ENCODE peak calls at places on chromosomes 6 and 20, in four cellular contexts. One of them, this sample, is unnamed. For H3K4me1 and H3K27me3, the result is how much of the 10 kb centered on the place peaks cover.

GRCh38 chr6:38080349-38080748 is 260.8 kb downstream of the ZFAND3 start:
- DNase-seq in CD8-positive, alpha-beta memory T cell: no peak
- DNase-seq in thoracic aorta: no peak
- DNase-seq in neuronal stem cell: no peak
- DNase-seq in this sample: no peak

GRCh38 chr20:56628873-56629463 is at the start of gene TFAP2C:
- DNase-seq in CD8-positive, alpha-beta memory T cell: no peak
- DNase-seq in thoracic aorta: no peak
- DNase-seq in neuronal stem cell: peak
- DNase-seq in this sample: no peak

GRCh38 chr6:219641-220198 is 72.6 kb upstream of the DUSP22 start:
- DNase-seq in CD8-positive, alpha-beta memory T cell: no peak
- DNase-seq in thoracic aorta: peak
- DNase-seq in neuronal stem cell: no peak
- DNase-seq in this sample: no peak

GRCh38 chr20:621115-621756 is 11.1 kb upstream of the TCF15 start:
- DNase-seq in CD8-positive, alpha-beta memory T cell: no peak
- DNase-seq in thoracic aorta: no peak
- DNase-seq in neuronal stem cell: no peak
- DNase-seq in this sample: no peak

GRCh38 chr20:57648878-57649616 is 28.8 kb upstream of the ZBP1 start:
- DNase-seq in CD8-positive, alpha-beta memory T cell: no peak
- DNase-seq in thoracic aorta: no peak
- DNase-seq in neuronal stem cell: no peak
- DNase-seq in this sample: no peak

GRCh38 chr20:50737352-50737751 is 6.0 kb downstream of the PARD6B start:
- DNase-seq in CD8-positive, alpha-beta memory T cell: no peak
- DNase-seq in thoracic aorta: no peak
- DNase-seq in neuronal stem cell: no peak
- DNase-seq in this sample: no peak

GRCh38 chr6:157172830-157173536 is 150.3 kb downstream of the TMEM242 start:
- DNase-seq in CD8-positive, alpha-beta memory T cell: no peak
- DNase-seq in thoracic aorta: no peak
- DNase-seq in neuronal stem cell: no peak
- DNase-seq in this sample: no peak

GRCh38 chr6:139860193-139860592 is 485.7 kb upstream of the CITED2 start:
- DNase-seq in CD8-positive, alpha-beta memory T cell: no peak
- DNase-seq in thoracic aorta: no peak
- DNase-seq in neuronal stem cell: no peak
- DNase-seq in this sample: no peak

GRCh38 chr20:8443464-8444072 is 311.5 kb downstream of the PLCB1 start:
- DNase-seq in CD8-positive, alpha-beta memory T cell: no peak
- DNase-seq in thoracic aorta: no peak
- DNase-seq in neuronal stem cell: no peak
- DNase-seq in this sample: no peak

GRCh38 chr20:51004305-51004727 is 18.6 kb downstream of the KCNG1 start:
- DNase-seq in CD8-positive, alpha-beta memory T cell: no peak
- DNase-seq in thoracic aorta: no peak
- DNase-seq in neuronal stem cell: no peak
- DNase-seq in this sample: no peak

GRCh38 chr6:31609519-31610406 is 5.3 kb upstream of the AIF1 start:
- DNase-seq in CD8-positive, alpha-beta memory T cell: no peak
- DNase-seq in thoracic aorta: no peak
- DNase-seq in neuronal stem cell: no peak
- DNase-seq in this sample: no peak

GRCh38 chr6:141531040-141531439 is 601.7 kb upstream of the GJE1 start:
- DNase-seq in CD8-positive, alpha-beta memory T cell: no peak
- DNase-seq in thoracic aorta: no peak
- DNase-seq in neuronal stem cell: no peak
- DNase-seq in this sample: no peak

GRCh38 chr20:31841928-31842327 is 3.5 kb downstream of the FOXS1 start:
- DNase-seq in CD8-positive, alpha-beta memory T cell: no peak
- DNase-seq in thoracic aorta: peak
- DNase-seq in neuronal stem cell: no peak
- DNase-seq in this sample: no peak

GRCh38 chr20:15900443-15900842 is 672.8 kb downstream of the KIF16B start:
- DNase-seq in CD8-positive, alpha-beta memory T cell: no peak
- DNase-seq in thoracic aorta: no peak
- DNase-seq in neuronal stem cell: no peak
- DNase-seq in this sample: no peak

GRCh38 chr6:3844097-3844463 is 5.1 kb upstream of the FAM50B start:
- DNase-seq in CD8-positive, alpha-beta memory T cell: no peak
- DNase-seq in thoracic aorta: no peak
- DNase-seq in neuronal stem cell: no peak
- DNase-seq in this sample: no peak

GRCh38 chr6:3843379-3844096 is 5.6 kb upstream of the FAM50B start:
- DNase-seq in CD8-positive, alpha-beta memory T cell: no peak
- DNase-seq in thoracic aorta: no peak
- DNase-seq in neuronal stem cell: no peak
- DNase-seq in this sample: no peak

GRCh38 chr6:3838992-3839867 is 9.9 kb upstream of the FAM50B start:
- DNase-seq in CD8-positive, alpha-beta memory T cell: no peak
- DNase-seq in thoracic aorta: no peak
- DNase-seq in neuronal stem cell: no peak
- DNase-seq in this sample: no peak

GRCh38 chr6:3841711-3842565 is 7.2 kb upstream of the FAM50B start:
- DNase-seq in CD8-positive, alpha-beta memory T cell: no peak
- DNase-seq in thoracic aorta: no peak
- DNase-seq in neuronal stem cell: no peak
- DNase-seq in this sample: no peak

GRCh38 chr6:3841066-3841454 is 8.1 kb upstream of the FAM50B start:
- DNase-seq in CD8-positive, alpha-beta memory T cell: no peak
- DNase-seq in thoracic aorta: no peak
- DNase-seq in neuronal stem cell: no peak
- DNase-seq in this sample: no peak
- H3K4me1 ChIP-seq in CD8-positive, alpha-beta memory T cell: under half
- H3K4me1 ChIP-seq in thoracic aorta: under half
- H3K4me1 ChIP-seq in neuronal stem cell: under half
- H3K4me1 ChIP-seq in this sample: under half

DNA sequence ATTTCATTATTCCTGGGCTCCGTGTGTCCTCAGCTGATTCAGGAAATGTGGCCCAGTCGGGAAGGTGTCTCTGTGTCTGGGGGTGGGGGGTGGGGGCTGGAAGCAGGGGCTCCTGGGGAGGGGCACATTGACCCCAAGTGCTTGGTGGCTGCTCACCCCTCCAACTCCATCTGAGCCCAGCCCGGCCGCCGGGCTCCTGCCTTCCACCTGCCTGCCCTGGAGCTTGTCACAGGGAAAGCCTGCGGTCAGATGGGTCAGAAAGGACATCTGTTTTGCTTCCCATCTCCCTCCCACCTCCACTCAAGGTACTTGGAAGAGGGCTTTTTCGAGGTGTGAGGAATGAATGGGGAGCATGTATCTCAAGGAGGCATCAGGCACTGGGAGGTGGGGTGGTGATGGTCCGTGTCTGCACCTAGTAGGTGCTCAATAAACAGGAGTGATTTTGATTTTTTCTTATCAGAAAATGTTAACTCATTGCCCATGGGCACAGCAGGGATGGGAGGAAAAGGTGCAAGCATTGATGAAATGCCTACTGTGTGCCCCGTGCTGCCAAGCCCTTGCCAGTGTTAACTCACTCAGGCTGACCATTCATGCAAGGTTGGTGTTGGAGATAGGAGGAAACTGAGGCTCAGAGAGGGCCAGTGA is 3.2 kb downstream of the VSTM2L start:
- DNase-seq in CD8-positive, alpha-beta memory T cell: no peak
- DNase-seq in thoracic aorta: no peak
- DNase-seq in neuronal stem cell: no peak
- DNase-seq in this sample: no peak
- H3K27me3 ChIP-seq in CD8-positive, alpha-beta memory T cell: under half
- H3K27me3 ChIP-seq in thoracic aorta: under half
- H3K27me3 ChIP-seq in neuronal stem cell: under half
- H3K27me3 ChIP-seq in this sample: under half

DNA sequence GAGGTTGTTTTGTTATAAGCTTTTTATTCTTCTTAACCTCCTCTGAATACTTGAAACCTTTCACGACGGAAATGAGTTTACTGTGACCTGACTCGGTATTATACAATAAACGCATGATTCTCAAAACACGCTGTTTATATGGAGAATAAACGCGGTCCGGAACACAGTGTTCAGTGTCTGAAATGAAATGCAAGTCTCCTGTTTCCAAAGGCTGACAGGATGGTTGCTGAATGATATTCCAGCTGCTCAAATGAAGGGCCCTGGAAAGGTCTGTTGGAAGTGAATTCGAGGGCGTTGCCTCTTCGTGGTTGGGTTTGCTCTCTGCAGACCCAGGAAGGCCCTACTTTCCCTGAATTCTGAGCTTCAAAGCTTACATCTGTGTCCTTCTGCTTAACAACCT is 83.4 kb downstream of the RSPH3 start:
- DNase-seq in CD8-positive, alpha-beta memory T cell: no peak
- DNase-seq in thoracic aorta: no peak
- DNase-seq in neuronal stem cell: no peak
- DNase-seq in this sample: no peak
- H3K4me1 ChIP-seq in CD8-positive, alpha-beta memory T cell: under half
- H3K4me1 ChIP-seq in thoracic aorta: under half
- H3K4me1 ChIP-seq in neuronal stem cell: under half
- H3K4me1 ChIP-seq in this sample: under half

GRCh38 chr20:45998337-45998736 is 10.4 kb upstream of the MMP9 start:
- DNase-seq in CD8-positive, alpha-beta memory T cell: no peak
- DNase-seq in thoracic aorta: no peak
- DNase-seq in neuronal stem cell: no peak
- DNase-seq in this sample: no peak

GRCh38 chr20:45995213-45996097 is 13.3 kb upstream of the MMP9 start:
- DNase-seq in CD8-positive, alpha-beta memory T cell: no peak
- DNase-seq in thoracic aorta: no peak
- DNase-seq in neuronal stem cell: no peak
- DNase-seq in this sample: no peak

GRCh38 chr20:45994761-45995160 is 13.9 kb upstream of the MMP9 start:
- DNase-seq in CD8-positive, alpha-beta memory T cell: no peak
- DNase-seq in thoracic aorta: no peak
- DNase-seq in neuronal stem cell: no peak
- DNase-seq in this sample: no peak

GRCh38 chr20:45998761-45999160 is 9.9 kb upstream of the MMP9 start:
- DNase-seq in CD8-positive, alpha-beta memory T cell: no peak
- DNase-seq in thoracic aorta: no peak
- DNase-seq in neuronal stem cell: no peak
- DNase-seq in this sample: no peak

GRCh38 chr20:45997187-45997586 is 11.5 kb upstream of the MMP9 start:
- DNase-seq in CD8-positive, alpha-beta memory T cell: no peak
- DNase-seq in thoracic aorta: no peak
- DNase-seq in neuronal stem cell: no peak
- DNase-seq in this sample: no peak
- H3K27me3 ChIP-seq in CD8-positive, alpha-beta memory T cell: under half
- H3K27me3 ChIP-seq in thoracic aorta: under half
- H3K27me3 ChIP-seq in neuronal stem cell: under half
- H3K27me3 ChIP-seq in this sample: under half

DNA sequence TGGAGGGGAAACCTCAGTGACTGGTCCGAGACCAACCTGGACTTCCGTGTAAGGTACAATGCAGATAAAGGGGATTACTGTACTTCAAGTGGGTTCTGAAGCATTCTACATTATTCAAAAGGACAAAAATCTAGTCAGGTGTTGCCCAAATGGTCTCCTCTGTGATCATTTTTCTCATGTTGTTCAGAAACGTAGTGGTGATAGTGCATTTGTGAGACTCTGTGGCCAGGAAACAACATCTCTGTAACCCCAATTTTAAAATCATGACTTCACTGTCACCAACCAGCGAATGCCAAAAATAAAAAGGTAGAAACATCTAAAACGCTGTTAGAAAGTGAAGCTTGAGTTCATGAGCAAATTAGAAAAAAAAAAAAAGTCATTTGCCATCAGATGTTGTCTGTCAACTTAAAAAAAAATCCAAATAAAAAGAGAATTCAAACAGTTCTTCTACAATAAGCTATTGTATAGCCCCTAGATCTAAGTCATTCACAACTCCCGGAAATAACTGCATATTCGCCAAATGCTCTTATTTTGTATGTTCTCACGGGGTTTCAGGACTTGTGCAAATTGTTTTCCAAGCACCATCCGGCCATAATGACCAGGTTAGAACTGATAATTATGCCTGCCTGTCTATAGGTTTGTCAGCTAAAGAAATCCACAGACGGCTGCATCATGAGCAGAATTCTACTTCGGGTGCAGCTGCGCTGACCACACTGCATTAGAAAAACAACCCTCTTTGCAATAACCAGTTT is 87.9 kb downstream of the HIVEP2 start:
- DNase-seq in CD8-positive, alpha-beta memory T cell: peak
- DNase-seq in thoracic aorta: no peak
- DNase-seq in neuronal stem cell: no peak
- DNase-seq in this sample: no peak
- H3K4me1 ChIP-seq in CD8-positive, alpha-beta memory T cell: half or more
- H3K4me1 ChIP-seq in thoracic aorta: under half
- H3K4me1 ChIP-seq in neuronal stem cell: under half
- H3K4me1 ChIP-seq in this sample: half or more

GRCh38 chr20:6769953-6770831 is 2.7 kb downstream of the BMP2 start:
- DNase-seq in CD8-positive, alpha-beta memory T cell: no peak
- DNase-seq in thoracic aorta: no peak
- DNase-seq in neuronal stem cell: peak
- DNase-seq in this sample: no peak
- H3K27me3 ChIP-seq in CD8-positive, alpha-beta memory T cell: under half
- H3K27me3 ChIP-seq in thoracic aorta: under half
- H3K27me3 ChIP-seq in neuronal stem cell: under half
- H3K27me3 ChIP-seq in this sample: under half

GRCh38 chr20:48816282-48816860 is 11.4 kb downstream of the PREX1 start:
- DNase-seq in CD8-positive, alpha-beta memory T cell: no peak
- DNase-seq in thoracic aorta: no peak
- DNase-seq in neuronal stem cell: no peak
- DNase-seq in this sample: no peak
- H3K4me1 ChIP-seq in CD8-positive, alpha-beta memory T cell: half or more
- H3K4me1 ChIP-seq in thoracic aorta: under half
- H3K4me1 ChIP-seq in neuronal stem cell: under half
- H3K4me1 ChIP-seq in this sample: half or more